ENCODE peak calls at places on chromosome 1, in nine cellular contexts. Z is non-pigmented ciliary epithelial cell; J is NCI-H345; Q is C1 segment of cervical spinal cord; S is activated CD8-positive, alpha-beta T cell treated with anti-CD3 and anti-CD28 coated beads for 36 hours; M is AML-193; G is Caco-2; U is neural progenitor cell; Y is SW 1271. D is an unnamed sample.

GRCh38 chr1:45923343-45923742 is 119.9 kb downstream of the MAST2 start:
- DNase-seq in Z (no peak), J (no peak), Q (no peak), S (no peak), M (no peak), G (no peak), U (no peak), Y (no peak), D (no peak)

GRCh38 chr1:246788895-246789338 is 64.7 kb downstream of the SCCPDH start:
- DNase-seq in Z (no peak), J (no peak), Q (no peak), S (peak), M (peak), G (no peak), U (peak), Y (no peak), D (no peak)

GRCh38 chr1:174932587-174932986 is 67.2 kb upstream of the CACYBP start:
- DNase-seq in Z (no peak), J (no peak), Q (no peak), S (no peak), M (no peak), G (no peak), U (no peak), Y (no peak), D (no peak)

GRCh38 chr1:152565115-152565514 is 1.5 kb downstream of the LCE3E start:
- DNase-seq in Z (no peak), J (no peak), Q (no peak), S (no peak), M (no peak), G (no peak), U (no peak), Y (no peak), D (no peak)

GRCh38 chr1:184212649-184213314 is 161.3 kb downstream of the TSEN15 start:
- DNase-seq in Z (peak), J (no peak), Q (no peak), S (no peak), M (no peak), G (peak), U (no peak), Y (no peak), D (no peak)

GRCh38 chr1:18009061-18009728 is 98.4 kb upstream of the IGSF21 start:
- DNase-seq in Z (no peak), J (no peak), Q (no peak), S (no peak), M (no peak), G (no peak), U (no peak), Y (no peak), D (no peak)

GRCh38 chr1:78658901-78659300 is 9.3 kb downstream of the IFI44 start:
- DNase-seq in Z (no peak), J (no peak), Q (no peak), S (no peak), M (no peak), G (no peak), U (no peak), Y (no peak), D (no peak)

GRCh38 chr1:40633563-40634376 is 31.7 kb downstream of the RIMS3 start:
- DNase-seq in Z (no peak), J (no peak), Q (no peak), S (no peak), M (no peak), G (no peak), U (no peak), Y (no peak), D (peak)

GRCh38 chr1:94572780-94573179 is 31.2 kb upstream of the F3 start:
- DNase-seq in Z (no peak), J (no peak), Q (no peak), S (no peak), M (no peak), G (no peak), U (no peak), Y (no peak), D (no peak)

GRCh38 chr1:107874221-107874620 is 90.8 kb downstream of the VAV3 start:
- DNase-seq in Z (no peak), J (no peak), Q (no peak), S (no peak), M (no peak), G (no peak), U (no peak), Y (no peak), D (no peak)

GRCh38 chr1:84450916-84451315 is 28.1 kb upstream of the RPF1 start:
- DNase-seq in Z (no peak), J (no peak), Q (no peak), S (no peak), M (no peak), G (no peak), U (no peak), Y (no peak), D (no peak)

GRCh38 chr1:208668991-208669390 is 424.8 kb upstream of the PLXNA2 start:
- DNase-seq in Z (no peak), J (no peak), Q (no peak), S (no peak), M (no peak), G (no peak), U (peak), Y (no peak), D (no peak)

D was measured in left ventricle myocardium inferior.